ENCODE peak calls at places on chromosomes 4 and X, in four cellular contexts. D is progenitor cell of endocrine pancreas, H is HepG2, N is GM04504. C is an unnamed sample.

GRCh38 chr4:77481856-77482255 is 123.8 kb upstream of the CXCL13 start:
- DNase-seq in D (no peak), H (no peak), N (no peak), C (no peak)

GRCh38 chrX:327660-328126 is 9.1 kb upstream of the GTPBP6 start:
- DNase-seq in D (no peak), H (no peak), N (no peak), C (no peak)

GRCh38 chr4:143186634-143187033 is 1.9 kb downstream of the USP38 start:
- DNase-seq in D (no peak), H (peak; percentile 5), N (no peak), C (no peak)

GRCh38 chr4:103011378-103012025 is 8.0 kb downstream of the SLC9B1 start:
- DNase-seq in D (no peak), H (no peak), N (peak; percentile 27), C (no peak)

GRCh38 chr4:89674876-89675459 is 162.0 kb downstream of the SNCA start:
- DNase-seq in D (no peak), H (peak; percentile 86), N (no peak), C (no peak)

GRCh38 chr4:74111990-74112389 is 13.0 kb upstream of the CXCL2 start:
- DNase-seq in D (no peak), H (no peak), N (no peak), C (peak; percentile 74)

GRCh38 chrX:140090800-140091275 is 125.5 kb upstream of the CXorf66 start:
- DNase-seq in D (no peak), H (no peak), N (no peak), C (no peak)

GRCh38 chr4:155220025-155220424 is 11.6 kb downstream of the NPY2R start:
- DNase-seq in D (no peak), H (no peak), N (no peak), C (no peak)

GRCh38 chr4:37936889-37937498 is 23.2 kb upstream of the PTTG2 start:
- DNase-seq in D (no peak), H (no peak), N (no peak), C (no peak)

GRCh38 chr4:10003666-10004065 is 17.6 kb downstream of the SLC2A9 start:
- DNase-seq in D (no peak), H (no peak), N (no peak), C (no peak)

GRCh38 chr4:81359207-81359606 is 112.5 kb downstream of the RASGEF1B start:
- DNase-seq in D (no peak), H (no peak), N (no peak), C (no peak)

GRCh38 chr4:10158355-10158942 is 41.9 kb upstream of the WDR1 start:
- DNase-seq in D (no peak), H (peak; percentile 16), N (no peak), C (no peak)

GRCh38 chr4:99221980-99222379 is 2.9 kb upstream of the ADH6 start:
- DNase-seq in D (no peak), H (peak; percentile 70), N (no peak), C (peak; percentile 14)

GRCh38 chr4:15598644-15599043 is 56.5 kb downstream of the FBXL5 start:
- DNase-seq in D (no peak), H (no peak), N (no peak), C (no peak)

GRCh38 chr4:16852644-16853043 is 45.8 kb downstream of the LDB2 start:
- DNase-seq in D (no peak), H (no peak), N (no peak), C (no peak)

GRCh38 chrX:2710041-2710471 is 19.0 kb downstream of the CD99 start:
- DNase-seq in D (no peak), H (no peak), N (peak; percentile 73), C (no peak)

GRCh38 chr4:143384381-143384994 is 47.8 kb downstream of the GAB1 start:
- DNase-seq in D (no peak), H (no peak), N (peak; percentile 42), C (no peak)

GRCh38 chr4:114599231-114600065 is 841 bp downstream of the UGT8 start:
- DNase-seq in D (no peak), H (no peak), N (no peak), C (no peak)

GRCh38 chr4:56618734-56619133 is 62.4 kb downstream of the HOPX start:
- DNase-seq in D (no peak), H (no peak), N (no peak), C (no peak)

GRCh38 chr4:73687414-73687813 is 53.0 kb upstream of the CXCL8 start:
- DNase-seq in D (no peak), H (no peak), N (no peak), C (no peak)

GRCh38 chrX:8144925-8145324 is 26.1 kb downstream of the VCX2 start:
- DNase-seq in D (no peak), H (no peak), N (no peak), C (no peak)

GRCh38 chr4:132493476-132493875 is 655.6 kb upstream of the PCDH10 start:
- DNase-seq in D (no peak), H (no peak), N (no peak), C (no peak)

GRCh38 chr4:155745984-155746383 is 12.8 kb upstream of the GUCY1B1 start:
- DNase-seq in D (no peak), H (no peak), N (no peak), C (no peak)

GRCh38 chrX:357035-357692 is 29.5 kb downstream of the PPP2R3B start:
- DNase-seq in D (no peak), H (no peak), N (no peak), C (no peak)

GRCh38 chr4:15729910-15730533 is 27.2 kb downstream of the BST1 start:
- DNase-seq in D (no peak), H (peak; percentile 45), N (no peak), C (no peak)

GRCh38 chr4:180674629-180675367 is 1568.4 kb upstream of the TENM3 start:
- DNase-seq in D (no peak), H (no peak), N (no peak), C (no peak)

C was measured in skeletal muscle cell.